ENCODE peak calls at places on chromosomes 16 and 17, in six cellular contexts. J is heart right ventricle, S is adrenal gland, P is BE2C, O is ovary, H is ascending aorta. R is an unnamed sample. For H3K9me3, the result is how much of the 10 kb centered on the place peaks cover.

GRCh38 chr17:66580178-66580577 is 254.7 kb upstream of the CACNG5 start:
- DNase-seq in H (peak), J (peak), P (no peak), S (peak), O (peak), R (peak)

GRCh38 chr17:38727661-38728220 is 2.4 kb upstream of the CISD3 start:
- DNase-seq in S (no peak), J (no peak), H (no peak), P (no peak), O (no peak), R (no peak)

GRCh38 chr16:65660390-65660789 is 538.5 kb upstream of the CDH11 start:
- DNase-seq in J (no peak), H (no peak), S (peak), P (no peak), O (no peak), R (no peak)

GRCh38 chr17:74249966-74250365 is 24.1 kb upstream of the DNAI2 start:
- DNase-seq in H (no peak), S (no peak), J (peak), O (no peak), P (no peak), R (no peak)

GRCh38 chr16:72021043-72021442 is 12.5 kb downstream of the DHODH start:
- DNase-seq in J (no peak), O (no peak), P (peak), H (no peak), S (no peak), R (no peak)

GRCh38 chr17:50534222-50534978 is 1.9 kb downstream of the EPN3 start:
- DNase-seq in O (no peak), S (peak), J (no peak), P (no peak), H (no peak), R (no peak)

GRCh38 chr17:76370261-76370993 is 14.0 kb upstream of the SPHK1 start:
- DNase-seq in O (no peak), H (peak), S (peak), P (peak), J (peak), R (peak)

GRCh38 chr16:88702364-88703210 is 3.6 kb downstream of the RNF166 start:
- DNase-seq in O (no peak), P (no peak), J (no peak), S (no peak), H (no peak), R (no peak)

GRCh38 chr17:17781591-17782424 is 55.0 kb downstream of the SREBF1 start:
- DNase-seq in J (peak), H (peak), O (peak), S (peak), P (peak), R (peak)

GRCh38 chr17:58411408-58411894 is 5.9 kb downstream of the RNF43 start:
- DNase-seq in J (no peak), H (no peak), S (no peak), O (no peak), P (no peak), R (no peak)

GRCh38 chr16:30354423-30355143 is 525 bp downstream of the CD2BP2 start:
- DNase-seq in J (no peak), O (no peak), P (peak), H (no peak), S (peak), R (no peak)

GRCh38 chr16:27102701-27103575 is 36.2 kb downstream of the C16orf82 start:
- DNase-seq in S (no peak), P (no peak), O (no peak), H (no peak), J (no peak), R (no peak)

GRCh38 chr16:183005-183404 is 2.7 kb downstream of the HBQ1 start:
- DNase-seq in P (no peak), S (no peak), J (no peak), O (no peak), H (no peak), R (no peak)

GRCh38 chr17:27977751-27978688 is 64.5 kb upstream of the NLK start:
- DNase-seq in S (no peak), O (no peak), H (no peak), P (no peak), J (no peak), R (no peak)

GRCh38 chr17:66885417-66885816 is 50.5 kb downstream of the CACNG5 start:
- DNase-seq in S (no peak), H (no peak), P (no peak), O (no peak), J (no peak), R (no peak)

GRCh38 chr17:61720016-61720795 is 129.2 kb upstream of the NACA2 start:
- DNase-seq in P (no peak), S (no peak), J (no peak), H (no peak), O (no peak), R (no peak)

GRCh38 chr16:67393111-67393789 is at the start of gene TPPP3:
- DNase-seq in S (peak), J (peak), H (peak), O (peak), P (peak), R (peak)

GRCh38 chr17:3038941-3039340 is 24.5 kb downstream of the OR1D5 start:
- DNase-seq in J (no peak), P (no peak), S (no peak), H (no peak), O (no peak), R (no peak)

GRCh38 chr16:82476786-82477185 is 150.0 kb upstream of the CDH13 start:
- DNase-seq in H (no peak), O (no peak), J (no peak), P (no peak), S (no peak), R (no peak)

GRCh38 chr16:73601911-73602310 is 554.0 kb upstream of the ZFHX3 start:
- DNase-seq in P (no peak), S (no peak), J (no peak), O (no peak), H (no peak), R (no peak)

GRCh38 chr17:27878776-27879562 is 14.2 kb downstream of the LYRM9 start:
- DNase-seq in P (peak), H (no peak), J (peak), O (peak), S (peak), R (no peak)

GRCh38 chr17:35749560-35750412 is 3.3 kb downstream of the GAS2L2 start:
- DNase-seq in P (no peak), S (no peak), H (no peak), J (no peak), O (no peak), R (no peak)

GRCh38 chr16:69745232-69745612 is 9.5 kb downstream of the NOB1 start:
- DNase-seq in H (no peak), P (no peak), S (no peak), O (no peak), J (no peak), R (no peak)

GRCh38 chr16:65123846-65124513 is 2.1 kb upstream of the CDH11 start:
- DNase-seq in P (no peak), H (no peak), O (peak), S (no peak), J (no peak), R (no peak)

GRCh38 chr17:8473451-8474192 is 37.9 kb downstream of the NDEL1 start:
- DNase-seq in S (no peak), O (no peak), P (no peak), J (no peak), H (no peak), R (no peak)

GRCh38 chr17:31744541-31744951 is 114.5 kb downstream of the COPRS start:
- DNase-seq in P (no peak), H (no peak), S (no peak), J (no peak), O (no peak), R (no peak)

GRCh38 chr17:75824591-75825518 is 19.3 kb downstream of the UNC13D start:
- DNase-seq in S (no peak), H (peak), J (no peak), O (no peak), P (peak), R (no peak)

GRCh38 chr16:3879258-3879886 is 1.1 kb downstream of the CREBBP start:
- DNase-seq in H (peak), O (no peak), J (peak), S (peak), P (peak), R (peak)

GRCh38 chr17:333626-334396 is 18.8 kb downstream of the RPH3AL start:
- DNase-seq in S (peak), P (no peak), O (peak), J (peak), H (peak), R (peak)

GRCh38 chr16:282944-283744 is at the start of gene PDIA2:
- DNase-seq in H (no peak), J (no peak), O (no peak), S (no peak), P (peak), R (no peak)

GRCh38 chr16:81987706-81988105 is 23.6 kb downstream of the SDR42E1 start:
- DNase-seq in H (no peak), O (no peak), P (no peak), J (no peak), S (no peak), R (no peak)

GRCh38 chr16:30484887-30485286 is 12.3 kb downstream of the ITGAL start:
- DNase-seq in P (no peak), H (no peak), J (no peak), O (no peak), S (no peak), R (no peak)

GRCh38 chr16:81261049-81261648 is 22.7 kb downstream of the BCO1 start:
- DNase-seq in O (no peak), H (no peak), S (no peak), P (peak), J (no peak), R (no peak)

GRCh38 chr17:40910441-40910841 is 25.4 kb upstream of the KRT20 start:
- DNase-seq in H (no peak), S (no peak), J (no peak), P (no peak), O (no peak), R (no peak)

GRCh38 chr16:75238132-75238852 is 13.1 kb downstream of the BCAR1 start:
- DNase-seq in H (peak), S (peak), P (peak), J (peak), O (peak), R (peak)

GRCh38 chr16:11301645-11302513 is 20.7 kb upstream of the PRM1 start:
- DNase-seq in H (no peak), O (no peak), J (no peak), S (no peak), P (no peak), R (no peak)

GRCh38 chr17:51161541-51161940 is 4.7 kb upstream of the NME2 start:
- DNase-seq in J (no peak), P (no peak), H (no peak), O (no peak), S (no peak), R (no peak)

DNA sequence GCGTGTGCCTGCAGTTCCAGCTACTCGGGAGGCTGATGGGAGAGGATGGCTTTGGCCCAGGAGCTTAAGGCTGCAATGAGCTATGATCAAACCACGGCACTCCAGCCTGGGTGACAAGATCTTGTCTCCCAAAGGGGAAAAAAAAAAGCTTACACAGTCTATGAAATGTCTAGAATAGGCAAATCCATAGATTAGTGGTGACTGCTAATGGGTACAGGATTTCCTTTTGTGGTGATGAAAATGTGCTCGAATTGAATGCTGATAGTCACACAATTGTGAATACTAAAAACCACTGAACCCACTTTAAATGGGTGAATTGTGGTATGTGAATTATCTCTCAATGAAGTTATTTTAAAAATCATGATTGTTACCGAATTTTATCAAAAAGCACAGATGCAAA is 14.9 kb downstream of the USP7 start:
- DNase-seq in P (no peak), J (no peak), H (no peak), S (no peak), O (no peak), R (no peak)
- H3K9me3 ChIP-seq in P (under half), J (under half), H (under half), S (under half), O (under half), R (under half)

DNA sequence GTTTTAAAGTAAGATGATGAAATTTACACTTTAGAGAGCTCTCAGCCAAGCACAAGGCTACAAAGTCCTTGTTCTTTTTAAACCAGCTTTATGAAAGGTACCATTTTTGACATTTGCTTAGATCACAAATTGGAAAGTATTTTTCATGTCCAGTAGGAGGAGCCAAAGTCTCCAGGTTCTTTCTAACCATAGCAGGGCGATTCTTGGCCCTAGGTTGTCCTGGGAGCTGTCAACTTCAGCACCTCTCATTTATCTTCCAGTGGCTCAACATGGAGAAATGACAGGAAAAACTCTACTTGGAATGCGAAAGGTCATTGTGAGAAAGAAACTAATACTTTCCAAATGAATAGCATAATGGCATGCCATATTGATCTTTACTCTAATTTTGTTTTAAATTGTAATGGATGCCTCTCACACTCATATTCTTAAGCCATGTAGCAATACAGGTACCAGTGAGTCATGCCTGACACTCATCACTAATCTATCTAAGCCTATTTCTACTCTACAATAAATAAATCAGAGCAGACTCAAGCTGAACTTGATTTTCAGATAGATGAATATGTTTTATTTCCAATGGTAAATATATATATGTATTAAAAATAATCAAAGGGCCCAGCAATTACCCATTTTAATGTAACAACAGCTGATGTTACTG is 919.1 kb upstream of the EEF2KMT start:
- DNase-seq in O (no peak), J (no peak), S (no peak), H (no peak), P (no peak), R (no peak)
- TF ChIP-seq CTCF in O (no peak), J (no peak), S (no peak), H (no peak), P (no peak), R (no peak)

GRCh38 chr16:53378138-53378537 is 56.1 kb upstream of the RBL2 start:
- DNase-seq in O (no peak), S (no peak), P (no peak), H (no peak), J (no peak), R (no peak)
- H3K4me3 ChIP-seq in O (no peak), S (no peak), P (no peak), H (no peak), J (no peak), R (no peak)

GRCh38 chr16:35449663-35450062 is 1990.3 kb downstream of the TP53TG3F start:
- DNase-seq in H (no peak), O (no peak), J (no peak), S (no peak), P (no peak), R (no peak)

GRCh38 chr16:35447010-35447558 is 1987.7 kb downstream of the TP53TG3F start:
- DNase-seq in O (no peak), H (no peak), P (no peak), J (no peak), S (no peak), R (no peak)

GRCh38 chr16:35452471-35452870 is 1993.1 kb downstream of the TP53TG3F start:
- DNase-seq in P (no peak), S (no peak), J (no peak), O (no peak), H (no peak), R (no peak)

DNA sequence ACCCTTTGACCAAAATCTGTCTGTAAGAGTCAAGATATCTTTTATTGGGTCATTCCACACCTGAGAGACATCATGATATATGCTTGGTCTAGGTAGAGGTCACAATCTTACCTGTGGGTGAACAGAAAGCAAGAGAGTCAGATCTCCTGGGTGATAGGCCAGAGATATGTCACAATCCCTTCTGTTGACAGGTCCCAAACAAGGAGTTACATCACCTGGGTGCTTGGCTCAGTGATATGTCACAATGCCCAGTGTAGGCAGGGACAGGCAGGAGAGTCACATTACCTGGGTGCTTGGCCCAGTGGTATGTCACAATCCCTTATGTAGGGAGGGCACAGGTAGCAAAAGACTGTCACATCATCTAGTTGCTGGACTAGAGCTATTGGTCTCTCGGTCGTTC is 1991.2 kb downstream of the TP53TG3F start:
- DNase-seq in H (no peak), P (no peak), O (no peak), S (no peak), J (no peak), R (no peak)
- H3K9me3 ChIP-seq in H (under half), P (under half), O (under half), S (under half), J (under half), R (half or more)

GRCh38 chr17:78357177-78357586 is 2.7 kb downstream of the SOCS3 start:
- DNase-seq in O (no peak), S (peak), J (no peak), H (peak), P (no peak), R (peak)
- TF ChIP-seq CTCF in O (no peak), S (no peak), J (no peak), H (no peak), P (no peak), R (no peak)

DNA sequence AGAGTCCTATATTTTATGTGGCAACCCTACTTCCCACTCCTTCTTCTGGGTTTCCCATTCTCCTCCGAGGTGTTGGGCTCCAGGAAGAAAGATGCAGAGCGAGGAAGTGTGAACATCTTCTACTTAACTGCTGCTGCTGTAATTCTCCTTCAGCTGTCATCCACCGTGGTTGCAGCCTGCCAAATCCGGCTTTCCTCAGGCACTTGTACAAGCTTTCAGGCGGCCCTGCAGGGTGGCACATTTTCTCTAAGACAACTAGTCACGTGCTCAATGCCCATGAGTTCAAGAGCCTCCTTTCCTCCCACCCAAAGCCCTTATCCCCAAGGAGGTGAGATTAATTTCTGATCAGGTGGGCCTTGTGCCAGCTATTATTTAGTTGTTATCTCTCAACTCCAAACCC is 67.8 kb upstream of the RBBP6 start:
- DNase-seq in H (no peak), J (no peak), O (no peak), P (no peak), S (no peak), R (no peak)
- H3K4me3 ChIP-seq in H (no peak), J (no peak), O (no peak), P (no peak), S (no peak), R (no peak)

DNA sequence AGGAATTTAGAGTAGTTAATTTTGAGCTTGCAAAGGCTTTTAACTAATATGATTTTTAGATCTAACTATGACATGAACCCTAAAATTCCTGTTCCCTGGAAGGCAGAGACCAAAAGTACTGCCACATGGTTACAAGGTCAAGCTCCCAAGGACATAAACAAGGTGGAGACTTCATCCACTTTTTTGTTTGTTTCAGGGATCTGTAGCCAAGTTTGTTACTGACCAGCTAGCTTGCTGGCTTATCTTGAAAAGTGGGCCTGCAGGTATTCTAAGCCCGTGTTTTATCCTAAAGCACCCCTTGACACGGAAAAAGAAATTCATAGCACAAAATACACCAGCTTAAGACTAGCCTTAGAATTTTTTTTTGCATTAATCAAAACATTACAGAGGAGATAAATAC is 188.4 kb downstream of the SPECC1 start:
- DNase-seq in J (no peak), H (no peak), P (no peak), O (no peak), S (no peak), R (no peak)
- H3K9me3 ChIP-seq in J (under half), H (under half), P (under half), O (under half), S (under half), R (under half)

GRCh38 chr16:21950782-21951521 is 2.2 kb upstream of the UQCRC2 start:
- DNase-seq in S (no peak), J (no peak), H (no peak), P (peak), O (no peak), R (no peak)
- TF ChIP-seq CTCF in S (peak), J (peak), H (no peak), P (peak), O (no peak), R (peak)

DNA sequence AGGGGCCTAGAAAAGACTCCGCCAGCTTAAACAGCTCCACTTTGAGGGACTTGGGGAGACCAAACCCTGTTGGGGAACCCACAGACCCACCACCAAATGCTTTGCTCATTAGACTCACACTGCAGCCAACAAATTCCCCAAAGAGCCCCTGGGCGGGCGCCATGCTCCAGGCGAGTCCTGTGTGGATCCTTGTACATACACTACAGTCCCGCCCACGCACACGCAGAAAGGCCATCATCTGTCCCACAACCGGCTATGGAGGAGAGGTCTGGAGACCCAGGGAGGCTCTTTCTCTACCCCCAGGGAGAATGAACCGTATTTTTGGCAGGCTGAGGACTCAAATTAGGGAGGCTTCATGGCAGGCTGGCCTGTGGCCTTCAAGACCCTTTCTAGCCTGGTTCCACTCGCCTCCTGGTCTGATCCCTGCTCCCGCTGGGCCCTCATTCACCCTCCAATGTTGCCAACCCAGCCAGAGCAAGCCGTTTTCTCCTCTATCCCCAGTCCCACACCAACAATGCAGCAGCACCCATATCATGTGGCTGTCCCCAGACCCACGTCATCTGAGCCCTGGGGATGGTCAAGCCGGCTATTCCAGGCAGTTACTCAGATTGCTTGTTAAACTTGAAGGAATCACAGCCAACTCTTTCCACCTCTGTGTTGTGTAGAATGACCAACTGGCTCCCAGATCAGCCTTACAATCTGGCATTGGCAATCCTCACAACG is 27.2 kb downstream of the ZNF423 start:
- DNase-seq in H (no peak), S (no peak), J (peak), P (no peak), O (no peak), R (peak)
- H3K4me3 ChIP-seq in H (no peak), S (no peak), J (no peak), P (no peak), O (no peak), R (no peak)

GRCh38 chr16:19238386-19238785 is 47.1 kb upstream of the CLEC19A start:
- DNase-seq in P (no peak), O (no peak), S (no peak), J (no peak), H (peak), R (no peak)
- H3K9me3 ChIP-seq in P (under half), O (under half), S (under half), J (under half), H (under half), R (under half)

R was measured in left ventricle myocardium inferior.